ENCODE peak calls at places on chromosomes 12 and 14, in ten cellular contexts. One of them, this sample, is unnamed. For H3K4me1 and H3K36me3, the result is how much of the 10 kb centered on the place peaks cover.

GRCh38 chr12:52145941-52146821 is 45.6 kb downstream of the KRT80 start:
- DNase-seq in neural progenitor cell: no peak
- DNase-seq in heart left ventricle: no peak
- DNase-seq in keratinocyte: no peak
- DNase-seq in psoas muscle: no peak
- DNase-seq in mammary epithelial cell: no peak
- DNase-seq in CD4-positive, alpha-beta memory T cell: no peak
- DNase-seq in adipocyte: no peak
- DNase-seq in breast epithelium: no peak
- DNase-seq in esophagus squamous epithelium: no peak
- DNase-seq in this sample: no peak

GRCh38 chr14:24806061-24806678 is 172.2 kb upstream of the GZMB start:
- DNase-seq in heart left ventricle: peak
- DNase-seq in neural progenitor cell: peak
- DNase-seq in breast epithelium: peak
- DNase-seq in CD4-positive, alpha-beta memory T cell: no peak
- DNase-seq in psoas muscle: peak
- DNase-seq in esophagus squamous epithelium: no peak
- DNase-seq in keratinocyte: peak
- DNase-seq in adipocyte: peak
- DNase-seq in mammary epithelial cell: peak
- DNase-seq in this sample: peak

GRCh38 chr12:5307065-5307464 is 124.8 kb upstream of the NTF3 start:
- DNase-seq in CD4-positive, alpha-beta memory T cell: no peak
- DNase-seq in adipocyte: no peak
- DNase-seq in heart left ventricle: no peak
- DNase-seq in esophagus squamous epithelium: no peak
- DNase-seq in keratinocyte: no peak
- DNase-seq in psoas muscle: no peak
- DNase-seq in mammary epithelial cell: no peak
- DNase-seq in breast epithelium: no peak
- DNase-seq in neural progenitor cell: no peak
- DNase-seq in this sample: no peak

GRCh38 chr14:91649930-91650329 is 82.0 kb downstream of the CATSPERB start:
- DNase-seq in neural progenitor cell: peak
- DNase-seq in esophagus squamous epithelium: no peak
- DNase-seq in psoas muscle: no peak
- DNase-seq in heart left ventricle: peak
- DNase-seq in mammary epithelial cell: peak
- DNase-seq in adipocyte: peak
- DNase-seq in keratinocyte: no peak
- DNase-seq in CD4-positive, alpha-beta memory T cell: no peak
- DNase-seq in breast epithelium: no peak
- DNase-seq in this sample: peak

GRCh38 chr14:90785876-90786450 is 30.3 kb downstream of the TTC7B start:
- DNase-seq in mammary epithelial cell: no peak
- DNase-seq in CD4-positive, alpha-beta memory T cell: no peak
- DNase-seq in neural progenitor cell: no peak
- DNase-seq in breast epithelium: no peak
- DNase-seq in heart left ventricle: no peak
- DNase-seq in keratinocyte: no peak
- DNase-seq in psoas muscle: no peak
- DNase-seq in esophagus squamous epithelium: no peak
- DNase-seq in adipocyte: no peak
- DNase-seq in this sample: no peak

GRCh38 chr12:34401659-34402227 is 379.4 kb downstream of the ALG10 start:
- DNase-seq in keratinocyte: no peak
- DNase-seq in mammary epithelial cell: no peak
- DNase-seq in esophagus squamous epithelium: no peak
- DNase-seq in breast epithelium: peak
- DNase-seq in psoas muscle: peak
- DNase-seq in adipocyte: no peak
- DNase-seq in heart left ventricle: peak
- DNase-seq in CD4-positive, alpha-beta memory T cell: no peak
- DNase-seq in neural progenitor cell: no peak
- DNase-seq in this sample: no peak

GRCh38 chr14:101394374-101394773 is 166.9 kb upstream of the DIO3 start:
- DNase-seq in esophagus squamous epithelium: no peak
- DNase-seq in adipocyte: no peak
- DNase-seq in neural progenitor cell: no peak
- DNase-seq in breast epithelium: no peak
- DNase-seq in psoas muscle: no peak
- DNase-seq in mammary epithelial cell: no peak
- DNase-seq in CD4-positive, alpha-beta memory T cell: no peak
- DNase-seq in keratinocyte: no peak
- DNase-seq in heart left ventricle: no peak
- DNase-seq in this sample: no peak

GRCh38 chr14:41047763-41048162 is 558.9 kb upstream of the LRFN5 start:
- DNase-seq in psoas muscle: no peak
- DNase-seq in esophagus squamous epithelium: no peak
- DNase-seq in breast epithelium: no peak
- DNase-seq in adipocyte: no peak
- DNase-seq in mammary epithelial cell: no peak
- DNase-seq in neural progenitor cell: no peak
- DNase-seq in keratinocyte: no peak
- DNase-seq in CD4-positive, alpha-beta memory T cell: no peak
- DNase-seq in heart left ventricle: no peak
- DNase-seq in this sample: no peak

GRCh38 chr14:47675489-47676300 is at the start of gene MDGA2:
- DNase-seq in neural progenitor cell: peak
- DNase-seq in adipocyte: no peak
- DNase-seq in heart left ventricle: no peak
- DNase-seq in mammary epithelial cell: peak
- DNase-seq in esophagus squamous epithelium: no peak
- DNase-seq in CD4-positive, alpha-beta memory T cell: no peak
- DNase-seq in breast epithelium: no peak
- DNase-seq in keratinocyte: no peak
- DNase-seq in psoas muscle: peak
- DNase-seq in this sample: no peak

DNA sequence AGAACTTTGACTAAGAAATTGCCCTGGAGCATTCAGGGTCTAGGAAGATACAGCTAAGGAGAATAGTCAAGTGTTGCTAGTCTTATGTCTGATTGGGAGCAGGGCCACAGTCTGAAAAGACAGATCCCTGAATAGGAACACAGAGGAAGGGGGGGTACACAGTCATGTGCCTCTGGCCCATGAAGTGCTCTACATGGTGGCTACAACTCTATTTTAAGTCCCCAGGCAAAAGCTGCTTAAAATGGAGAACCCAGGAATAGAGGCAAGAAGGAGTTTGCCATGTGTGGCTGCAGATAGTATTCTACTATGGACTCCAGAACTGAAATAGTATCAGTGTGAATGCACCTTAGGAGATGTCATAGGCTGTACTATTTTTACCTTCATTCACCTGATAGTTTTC is 118.0 kb upstream of the NPAS3 start:
- DNase-seq in psoas muscle: no peak
- DNase-seq in heart left ventricle: peak
- DNase-seq in neural progenitor cell: no peak
- DNase-seq in breast epithelium: no peak
- DNase-seq in mammary epithelial cell: no peak
- DNase-seq in adipocyte: no peak
- DNase-seq in keratinocyte: no peak
- DNase-seq in CD4-positive, alpha-beta memory T cell: no peak
- DNase-seq in esophagus squamous epithelium: no peak
- DNase-seq in this sample: no peak
- H3K4me1 ChIP-seq in psoas muscle: under half
- H3K4me1 ChIP-seq in heart left ventricle: under half
- H3K4me1 ChIP-seq in neural progenitor cell: under half
- H3K4me1 ChIP-seq in breast epithelium: under half
- H3K4me1 ChIP-seq in mammary epithelial cell: under half
- H3K4me1 ChIP-seq in adipocyte: under half
- H3K4me1 ChIP-seq in keratinocyte: under half
- H3K4me1 ChIP-seq in CD4-positive, alpha-beta memory T cell: under half
- H3K4me1 ChIP-seq in esophagus squamous epithelium: under half
- H3K4me1 ChIP-seq in this sample: under half

GRCh38 chr12:121573949-121574520 is 6.8 kb downstream of the KDM2B start:
- DNase-seq in neural progenitor cell: no peak
- DNase-seq in breast epithelium: no peak
- DNase-seq in heart left ventricle: no peak
- DNase-seq in mammary epithelial cell: no peak
- DNase-seq in psoas muscle: no peak
- DNase-seq in adipocyte: no peak
- DNase-seq in CD4-positive, alpha-beta memory T cell: no peak
- DNase-seq in esophagus squamous epithelium: no peak
- DNase-seq in keratinocyte: no peak
- DNase-seq in this sample: no peak
- H3K36me3 ChIP-seq in neural progenitor cell: under half
- H3K36me3 ChIP-seq in breast epithelium: under half
- H3K36me3 ChIP-seq in heart left ventricle: under half
- H3K36me3 ChIP-seq in mammary epithelial cell: under half
- H3K36me3 ChIP-seq in psoas muscle: under half
- H3K36me3 ChIP-seq in adipocyte: under half
- H3K36me3 ChIP-seq in CD4-positive, alpha-beta memory T cell: under half
- H3K36me3 ChIP-seq in esophagus squamous epithelium: under half
- H3K36me3 ChIP-seq in keratinocyte: under half
- H3K36me3 ChIP-seq in this sample: under half

GRCh38 chr14:22557846-22558220 is 31.2 kb downstream of the DAD1 start:
- DNase-seq in neural progenitor cell: no peak
- DNase-seq in adipocyte: no peak
- DNase-seq in heart left ventricle: no peak
- DNase-seq in keratinocyte: no peak
- DNase-seq in CD4-positive, alpha-beta memory T cell: no peak
- DNase-seq in psoas muscle: no peak
- DNase-seq in mammary epithelial cell: no peak
- DNase-seq in breast epithelium: no peak
- DNase-seq in esophagus squamous epithelium: no peak
- DNase-seq in this sample: no peak
- H3K4me1 ChIP-seq in neural progenitor cell: under half
- H3K4me1 ChIP-seq in adipocyte: under half
- H3K4me1 ChIP-seq in heart left ventricle: under half
- H3K4me1 ChIP-seq in keratinocyte: under half
- H3K4me1 ChIP-seq in CD4-positive, alpha-beta memory T cell: half or more
- H3K4me1 ChIP-seq in psoas muscle: under half
- H3K4me1 ChIP-seq in mammary epithelial cell: under half
- H3K4me1 ChIP-seq in breast epithelium: under half
- H3K4me1 ChIP-seq in esophagus squamous epithelium: under half
- H3K4me1 ChIP-seq in this sample: under half

DNA sequence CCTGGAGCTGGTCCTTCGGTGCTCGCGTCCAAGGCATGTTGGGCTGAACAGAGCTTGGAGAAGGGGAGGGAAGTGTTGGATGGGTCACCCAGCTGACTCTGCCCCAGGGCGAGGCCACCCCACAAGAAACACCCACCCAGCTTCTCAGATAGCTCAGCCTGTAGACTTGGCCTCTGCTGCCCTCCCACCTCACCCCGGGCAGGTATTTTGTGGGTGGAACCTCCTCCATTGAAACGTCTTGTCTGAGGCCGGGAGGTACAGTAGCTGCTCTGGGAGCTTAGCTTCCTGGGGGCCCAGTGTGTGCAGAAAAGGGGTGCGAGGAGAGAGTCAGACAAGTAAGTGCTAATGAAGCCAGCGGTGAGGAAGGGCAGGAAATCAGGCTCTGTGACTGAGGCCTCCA is 54.8 kb upstream of the TSPAN9 start:
- DNase-seq in keratinocyte: no peak
- DNase-seq in heart left ventricle: no peak
- DNase-seq in esophagus squamous epithelium: no peak
- DNase-seq in adipocyte: no peak
- DNase-seq in psoas muscle: peak
- DNase-seq in CD4-positive, alpha-beta memory T cell: no peak
- DNase-seq in mammary epithelial cell: no peak
- DNase-seq in breast epithelium: no peak
- DNase-seq in neural progenitor cell: no peak
- DNase-seq in this sample: no peak
- H3K36me3 ChIP-seq in keratinocyte: under half
- H3K36me3 ChIP-seq in heart left ventricle: under half
- H3K36me3 ChIP-seq in esophagus squamous epithelium: under half
- H3K36me3 ChIP-seq in adipocyte: under half
- H3K36me3 ChIP-seq in psoas muscle: under half
- H3K36me3 ChIP-seq in CD4-positive, alpha-beta memory T cell: under half
- H3K36me3 ChIP-seq in mammary epithelial cell: under half
- H3K36me3 ChIP-seq in breast epithelium: under half
- H3K36me3 ChIP-seq in neural progenitor cell: under half
- H3K36me3 ChIP-seq in this sample: under half

GRCh38 chr12:66879392-66879791 is 200.5 kb upstream of the GRIP1 start:
- DNase-seq in breast epithelium: no peak
- DNase-seq in esophagus squamous epithelium: no peak
- DNase-seq in neural progenitor cell: no peak
- DNase-seq in keratinocyte: no peak
- DNase-seq in psoas muscle: no peak
- DNase-seq in CD4-positive, alpha-beta memory T cell: no peak
- DNase-seq in mammary epithelial cell: no peak
- DNase-seq in heart left ventricle: no peak
- DNase-seq in adipocyte: no peak
- DNase-seq in this sample: no peak
- H3K4me1 ChIP-seq in breast epithelium: under half
- H3K4me1 ChIP-seq in esophagus squamous epithelium: under half
- H3K4me1 ChIP-seq in neural progenitor cell: under half
- H3K4me1 ChIP-seq in keratinocyte: under half
- H3K4me1 ChIP-seq in psoas muscle: under half
- H3K4me1 ChIP-seq in CD4-positive, alpha-beta memory T cell: under half
- H3K4me1 ChIP-seq in mammary epithelial cell: under half
- H3K4me1 ChIP-seq in heart left ventricle: under half
- H3K4me1 ChIP-seq in adipocyte: under half
- H3K4me1 ChIP-seq in this sample: half or more

GRCh38 chr12:70849265-70849960 is 71.1 kb downstream of the PTPRR start:
- DNase-seq in heart left ventricle: no peak
- DNase-seq in breast epithelium: no peak
- DNase-seq in CD4-positive, alpha-beta memory T cell: no peak
- DNase-seq in adipocyte: peak
- DNase-seq in mammary epithelial cell: peak
- DNase-seq in keratinocyte: no peak
- DNase-seq in esophagus squamous epithelium: no peak
- DNase-seq in psoas muscle: no peak
- DNase-seq in neural progenitor cell: no peak
- DNase-seq in this sample: peak
- H3K36me3 ChIP-seq in heart left ventricle: under half
- H3K36me3 ChIP-seq in breast epithelium: under half
- H3K36me3 ChIP-seq in CD4-positive, alpha-beta memory T cell: under half
- H3K36me3 ChIP-seq in adipocyte: under half
- H3K36me3 ChIP-seq in mammary epithelial cell: under half
- H3K36me3 ChIP-seq in keratinocyte: under half
- H3K36me3 ChIP-seq in esophagus squamous epithelium: under half
- H3K36me3 ChIP-seq in psoas muscle: under half
- H3K36me3 ChIP-seq in neural progenitor cell: under half
- H3K36me3 ChIP-seq in this sample: under half

DNA sequence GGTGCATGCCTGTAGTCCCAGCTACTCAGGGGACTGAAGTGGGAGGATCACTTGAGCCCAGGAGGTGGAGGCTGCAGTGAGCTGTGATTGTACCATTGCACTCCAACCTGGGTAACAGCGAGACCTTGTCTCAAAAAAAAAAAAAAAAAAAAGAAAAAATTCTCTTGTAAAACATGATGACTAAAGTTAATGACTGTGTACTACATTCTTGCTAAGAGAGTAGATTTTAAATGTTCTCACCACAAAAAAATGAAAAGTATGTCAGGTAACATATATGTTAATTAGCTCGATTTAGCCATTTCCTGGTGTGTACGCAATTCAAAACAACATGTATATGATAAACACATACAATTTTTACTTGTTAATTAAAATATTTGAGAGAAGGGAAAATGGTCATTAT is 480.7 kb upstream of the RGS6 start:
- DNase-seq in heart left ventricle: no peak
- DNase-seq in keratinocyte: no peak
- DNase-seq in psoas muscle: no peak
- DNase-seq in neural progenitor cell: no peak
- DNase-seq in CD4-positive, alpha-beta memory T cell: no peak
- DNase-seq in mammary epithelial cell: no peak
- DNase-seq in breast epithelium: no peak
- DNase-seq in esophagus squamous epithelium: no peak
- DNase-seq in adipocyte: no peak
- DNase-seq in this sample: no peak
- H3K4me1 ChIP-seq in heart left ventricle: under half
- H3K4me1 ChIP-seq in keratinocyte: under half
- H3K4me1 ChIP-seq in psoas muscle: under half
- H3K4me1 ChIP-seq in neural progenitor cell: under half
- H3K4me1 ChIP-seq in CD4-positive, alpha-beta memory T cell: under half
- H3K4me1 ChIP-seq in mammary epithelial cell: under half
- H3K4me1 ChIP-seq in breast epithelium: under half
- H3K4me1 ChIP-seq in esophagus squamous epithelium: under half
- H3K4me1 ChIP-seq in adipocyte: under half
- H3K4me1 ChIP-seq in this sample: under half

This sample was measured in Karpas-422.